ENCODE peak calls at places on chromosomes 4 and X, in ten cellular contexts. C, A, L, W, F, G, O, R, B and S are unnamed samples.

GRCh38 chrX:24410514-24411189 is 50.2 kb downstream of the SUPT20HL1 start:
- DNase-seq in C (no peak), A (no peak), L (no peak), W (no peak), F (no peak), G (no peak), O (no peak), R (no peak), B (no peak), S (no peak)

GRCh38 chr4:130559268-130559667 is 1463.3 kb downstream of the C4orf33 start:
- DNase-seq in C (peak; percentile 25), A (no peak), L (no peak), W (no peak), F (no peak), G (no peak), O (no peak), R (no peak), B (no peak), S (no peak)

GRCh38 chrX:78102100-78102499 is 1.9 kb upstream of the PGK1 start:
- DNase-seq in C (peak; percentile 45), A (no peak), L (no peak), W (no peak), F (no peak), G (no peak), O (no peak), R (no peak), B (no peak), S (no peak)

GRCh38 chr4:66430856-66431255 is 760.6 kb upstream of the EPHA5 start:
- DNase-seq in C (no peak), A (no peak), L (no peak), W (no peak), F (no peak), G (no peak), O (no peak), R (no peak), B (no peak), S (no peak)

GRCh38 chr4:152480901-152481300 is 55.0 kb downstream of the FBXW7 start:
- DNase-seq in C (no peak), A (no peak), L (no peak), W (no peak), F (no peak), G (no peak), O (no peak), R (no peak), B (no peak), S (no peak)

GRCh38 chrX:112834016-112834855 is 6.4 kb downstream of the AMOT start:
- DNase-seq in C (peak; percentile 66), A (no peak), L (no peak), W (no peak), F (no peak), G (no peak), O (no peak), R (no peak), B (no peak), S (no peak)

GRCh38 chr4:177005801-177006230 is 213.1 kb upstream of the VEGFC start:
- DNase-seq in C (peak; percentile 58), A (no peak), L (no peak), W (no peak), F (no peak), G (no peak), O (no peak), R (no peak), B (no peak), S (no peak)

GRCh38 chr4:108547682-108548081 is 72.7 kb upstream of the RPL34 start:
- DNase-seq in C (no peak), A (no peak), L (no peak), W (no peak), F (no peak), G (no peak), O (no peak), R (no peak), B (no peak), S (no peak)

GRCh38 chr4:182240161-182241130 is 2.8 kb upstream of the TENM3 start:
- DNase-seq in C (peak; percentile 86), A (peak; percentile 80), L (no peak), W (no peak), F (no peak), G (no peak), O (no peak), R (no peak), B (no peak), S (no peak)

GRCh38 chr4:141473952-141474351 is 162.4 kb upstream of the IL15 start:
- DNase-seq in C (peak; percentile 50), A (no peak), L (no peak), W (no peak), F (no peak), G (no peak), O (no peak), R (no peak), B (no peak), S (no peak)

GRCh38 chr4:1363540-1363939 is 16.5 kb downstream of the UVSSA start:
- DNase-seq in C (no peak), A (no peak), L (no peak), W (no peak), F (no peak), G (no peak), O (no peak), R (no peak), B (no peak), S (no peak)

GRCh38 chr4:185566425-185566824 is 31.1 kb upstream of the PDLIM3 start:
- DNase-seq in C (no peak), A (no peak), L (no peak), W (no peak), F (no peak), G (peak; percentile 27), O (no peak), R (no peak), B (no peak), S (no peak)

GRCh38 chrX:65811558-65812228 is 144.2 kb downstream of the MSN start:
- DNase-seq in C (no peak), A (no peak), L (no peak), W (no peak), F (no peak), G (no peak), O (no peak), R (no peak), B (no peak), S (no peak)

GRCh38 chr4:8817081-8817812 is 54.4 kb downstream of the HMX1 start:
- DNase-seq in C (no peak), A (peak; percentile 20), L (no peak), W (no peak), F (no peak), G (peak; percentile 2), O (peak; percentile 40), R (peak; percentile 70), B (peak; percentile 17), S (no peak)

GRCh38 chrX:47958943-47959342 is 44.8 kb downstream of the ZNF182 start:
- DNase-seq in C (no peak), A (no peak), L (no peak), W (no peak), F (peak; percentile 12), G (no peak), O (no peak), R (no peak), B (no peak), S (no peak)

GRCh38 chrX:47956016-47956415 is 47.8 kb downstream of the ZNF182 start:
- DNase-seq in C (no peak), A (no peak), L (no peak), W (no peak), F (no peak), G (no peak), O (no peak), R (no peak), B (no peak), S (no peak)

GRCh38 chrX:47960400-47960799 is 43.4 kb downstream of the ZNF182 start:
- DNase-seq in C (no peak), A (no peak), L (no peak), W (no peak), F (no peak), G (no peak), O (no peak), R (no peak), B (no peak), S (peak; percentile 25)
- H3K27ac ChIP-seq in C (no peak overlapping the region), A (no peak overlapping the region), L (no peak overlapping the region), W (no peak overlapping the region), F (no peak overlapping the region), G (no peak overlapping the region), O (no peak overlapping the region), R (no peak overlapping the region), B (no peak overlapping the region), S (no peak overlapping the region)

DNA sequence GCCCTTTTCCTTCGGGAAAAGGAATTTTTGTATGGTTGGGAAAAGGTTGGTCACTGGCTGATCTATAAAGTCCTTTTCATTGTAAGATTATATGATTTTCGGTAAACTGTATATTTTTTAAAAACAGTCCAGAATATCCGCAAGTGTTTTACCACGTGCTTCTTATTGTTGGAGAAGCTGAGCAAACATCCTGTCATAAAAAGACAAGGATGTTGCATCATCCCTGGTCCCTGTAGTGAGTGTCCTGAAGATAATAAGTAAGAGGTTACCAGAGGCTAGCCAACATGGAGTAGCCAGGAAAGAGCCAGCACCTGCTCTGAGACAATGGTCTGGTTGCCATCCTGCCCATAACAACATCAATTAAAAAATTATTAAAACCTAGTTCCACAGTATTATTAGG is 5.1 kb downstream of the CXCL9 start:
- DNase-seq in C (no peak), A (no peak), L (no peak), W (no peak), F (no peak), G (no peak), O (no peak), R (no peak), B (no peak), S (peak; percentile 33)
- H3K4me3 ChIP-seq in C (no peak overlapping the region), A (no peak overlapping the region), L (no peak overlapping the region), W (no peak overlapping the region), F (no peak overlapping the region), G (no peak overlapping the region), O (no peak overlapping the region), R (no peak overlapping the region), B (no peak overlapping the region), S (no peak overlapping the region)

GRCh38 chrX:43861750-43862149 is 20.5 kb downstream of the MAOB start:
- DNase-seq in C (no peak), A (peak; percentile 52), L (no peak), W (peak; percentile 42), F (no peak), G (peak; percentile 22), O (no peak), R (no peak), B (no peak), S (no peak)
- H3K27ac ChIP-seq in C (no peak overlapping the region), A (no peak overlapping the region), L (no peak overlapping the region), W (peak overlapping the region; percentile 49), F (no peak overlapping the region), G (no peak overlapping the region), O (no peak overlapping the region), R (no peak overlapping the region), B (no peak overlapping the region), S (no peak overlapping the region)

DNA sequence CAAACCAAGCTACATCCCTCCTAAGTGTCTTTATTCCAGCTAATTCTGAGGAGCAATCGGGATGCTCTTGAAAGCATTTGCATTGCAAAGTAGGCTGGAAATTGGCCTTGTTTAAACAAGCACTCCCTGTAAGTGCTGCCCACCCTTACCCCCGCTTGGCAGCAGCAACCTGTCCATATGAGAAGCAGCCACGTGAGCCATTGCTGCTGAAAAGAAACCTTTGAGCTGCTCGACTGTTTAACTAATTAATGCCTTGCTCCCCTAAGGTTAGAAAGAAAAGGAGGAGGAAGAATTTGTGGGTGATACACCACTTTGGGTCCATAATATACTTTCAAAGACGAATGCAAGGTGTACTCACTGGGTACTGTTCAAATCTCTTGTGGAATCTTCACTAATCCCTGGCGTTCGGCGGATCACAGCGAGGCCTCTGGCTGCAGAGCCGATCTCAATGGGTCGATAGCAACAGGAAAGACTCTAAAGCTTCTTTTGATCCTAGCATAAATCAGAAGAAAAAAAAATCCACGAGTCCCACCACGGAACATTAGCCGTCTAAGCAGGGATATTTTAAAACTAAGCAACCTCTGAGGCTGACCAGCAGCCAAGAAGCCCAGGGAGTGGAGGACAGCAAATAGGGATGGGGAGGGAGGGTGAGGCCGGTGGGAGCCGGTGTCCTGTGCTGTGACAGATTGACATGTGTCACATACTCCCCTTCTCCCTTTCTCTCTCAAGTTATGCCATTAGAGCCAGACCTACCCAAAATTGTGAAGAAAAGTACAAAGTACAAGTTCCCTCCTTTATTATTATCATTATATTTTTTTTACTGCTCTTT is 37.2 kb upstream of the MGST2 start:
- DNase-seq in C (no peak), A (no peak), L (no peak), W (no peak), F (no peak), G (no peak), O (no peak), R (no peak), B (no peak), S (no peak)
- H3K4me3 ChIP-seq in C (no peak overlapping the region), A (no peak overlapping the region), L (no peak overlapping the region), W (no peak overlapping the region), F (no peak overlapping the region), G (no peak overlapping the region), O (no peak overlapping the region), R (no peak overlapping the region), B (no peak overlapping the region), S (no peak overlapping the region)